ENCODE peak calls at places on chromosome 11, in five cellular contexts. O is pancreas, B is colonic mucosa, D is psoas muscle, E is right lobe of liver. P is an unnamed sample. For H3K4me1 and H3K36me3, the result is how much of the 10 kb centered on the place peaks cover.

GRCh38 chr11:76617553-76618265 is 52.8 kb downstream of the LRRC32 start:
- DNase-seq in O (no peak), B (no peak), D (no peak), E (peak), P (no peak)

GRCh38 chr11:73784080-73784634 is 3.5 kb upstream of the MRPL48 start:
- DNase-seq in O (no peak), B (no peak), D (no peak), E (no peak), P (no peak)

GRCh38 chr11:17532814-17533213 is 11.4 kb downstream of the USH1C start:
- DNase-seq in O (no peak), B (no peak), D (no peak), E (no peak), P (no peak)

GRCh38 chr11:31801298-31801702 is 9.8 kb downstream of the PAX6 start:
- DNase-seq in O (no peak), B (no peak), D (no peak), E (no peak), P (no peak)

GRCh38 chr11:57231539-57232253 is 5.4 kb downstream of the APLNR start:
- DNase-seq in O (no peak), B (no peak), D (no peak), E (no peak), P (no peak)

GRCh38 chr11:59207988-59208432 is 4.7 kb downstream of the MPEG1 start:
- DNase-seq in O (peak), B (no peak), D (no peak), E (no peak), P (no peak)

GRCh38 chr11:73856001-73856663 is 20.5 kb downstream of the COA4 start:
- DNase-seq in O (no peak), B (no peak), D (no peak), E (no peak), P (no peak)

GRCh38 chr11:34358258-34358665 is 452 bp upstream of the ABTB2 start:
- DNase-seq in O (peak), B (peak), D (peak), E (peak), P (peak)

GRCh38 chr11:31233425-31233824 is 136.1 kb downstream of the DCDC1 start:
- DNase-seq in O (no peak), B (no peak), D (no peak), E (no peak), P (no peak)

GRCh38 chr11:112612283-112612849 is 348.9 kb upstream of the NCAM1 start:
- DNase-seq in O (no peak), B (no peak), D (no peak), E (no peak), P (no peak)

GRCh38 chr11:35675901-35676610 is 13.5 kb downstream of the TRIM44 start:
- DNase-seq in O (no peak), B (no peak), D (no peak), E (no peak), P (no peak)

DNA sequence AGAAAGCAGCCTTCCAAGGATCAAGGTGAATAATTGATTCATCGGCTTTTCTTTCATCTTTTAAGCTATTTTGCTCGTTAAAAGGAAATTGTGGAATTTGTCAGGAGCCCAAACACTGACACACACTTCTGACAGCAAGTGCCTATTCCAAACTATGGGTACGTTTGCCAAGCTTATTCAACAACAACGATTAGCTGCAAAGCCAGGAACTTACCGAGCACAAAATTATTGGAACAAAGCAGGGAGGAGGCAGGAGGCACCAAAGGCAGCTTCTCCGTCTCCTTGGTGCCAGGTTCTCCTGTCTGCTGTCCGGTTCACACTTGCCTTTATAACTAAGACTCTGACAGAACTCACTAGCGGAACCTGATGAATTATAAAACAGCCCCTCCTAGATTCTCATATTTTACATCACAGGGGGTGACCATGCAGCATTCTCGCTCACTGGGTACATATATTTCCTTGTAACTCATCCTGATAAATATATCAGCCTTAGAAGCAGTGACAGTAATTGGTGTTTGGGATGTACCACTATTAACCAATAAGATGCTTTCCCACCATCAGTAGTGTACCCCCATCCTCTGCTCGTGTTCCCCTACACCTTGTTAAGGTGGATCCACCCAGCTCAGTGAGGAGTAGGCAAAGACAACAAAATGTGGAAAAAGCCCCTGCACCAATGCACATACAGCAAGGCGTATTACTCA is 395.9 kb upstream of the CCDC90B start:
- DNase-seq in O (no peak), B (no peak), D (no peak), E (no peak), P (no peak)
- H3K4me1 ChIP-seq in O (under half), B (under half), D (under half), E (under half), P (under half)

GRCh38 chr11:10623797-10624761 is 55.6 kb upstream of the LYVE1 start:
- DNase-seq in O (no peak), B (no peak), D (peak), E (no peak), P (no peak)
- TF ChIP-seq CTCF in O (no peak), B (peak), D (peak), E (peak), P (peak)

DNA sequence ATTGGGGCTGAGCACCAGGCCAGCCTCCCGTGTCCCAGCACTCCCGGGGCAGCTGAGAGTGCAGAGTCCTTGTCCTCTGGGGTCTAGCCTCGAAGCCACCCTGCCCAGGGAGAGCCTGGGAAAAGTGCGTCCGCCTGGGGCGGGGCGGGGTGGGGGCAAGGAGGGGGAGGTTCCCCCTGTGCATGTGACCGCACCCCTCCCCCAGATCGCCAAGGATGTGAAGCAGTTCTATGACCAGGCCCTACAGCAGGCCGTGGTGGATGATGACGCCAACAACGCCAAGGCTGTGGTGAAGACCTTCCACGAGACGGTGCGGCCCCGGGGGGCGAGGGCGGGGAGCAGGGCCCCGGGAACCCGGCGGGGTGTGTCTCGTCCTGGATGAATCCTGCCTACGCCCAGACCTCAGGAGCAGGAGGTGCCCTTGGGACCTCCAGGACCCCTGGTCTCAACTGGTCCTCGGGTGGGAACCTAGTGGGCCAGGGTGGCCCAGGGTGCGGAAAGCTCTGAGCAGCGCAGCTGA is 5.3 kb upstream of the TSSC4 start:
- DNase-seq in O (no peak), B (no peak), D (no peak), E (no peak), P (peak)
- H3K36me3 ChIP-seq in O (half or more), B (under half), D (under half), E (under half), P (under half)

DNA sequence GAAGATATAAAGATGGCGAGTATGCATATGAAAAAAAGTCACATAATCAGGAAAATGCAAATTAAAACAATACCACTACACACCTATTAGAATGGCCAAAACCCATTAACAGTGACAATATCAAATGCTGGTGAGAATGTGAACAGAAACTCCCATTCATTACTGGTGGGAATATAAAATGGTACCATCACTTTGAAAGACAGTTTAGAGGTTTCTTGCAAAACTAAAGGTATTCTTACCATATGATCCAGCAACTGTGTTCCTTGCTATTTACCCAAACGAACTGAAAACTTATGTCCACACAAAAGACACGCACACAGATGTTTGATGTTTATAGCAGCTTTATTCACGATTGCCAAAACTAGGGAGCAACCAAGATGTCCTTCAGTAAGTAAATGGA is 7.4 kb downstream of the PICALM start:
- DNase-seq in O (no peak), B (no peak), D (no peak), E (no peak), P (no peak)
- H3K4me1 ChIP-seq in O (under half), B (under half), D (half or more), E (half or more), P (under half)

GRCh38 chr11:9092846-9093778 is 1.7 kb upstream of the SCUBE2 start:
- DNase-seq in O (no peak), B (no peak), D (no peak), E (no peak), P (no peak)
- TF ChIP-seq CTCF in O (no peak), B (no peak), D (no peak), E (peak), P (no peak)

DNA sequence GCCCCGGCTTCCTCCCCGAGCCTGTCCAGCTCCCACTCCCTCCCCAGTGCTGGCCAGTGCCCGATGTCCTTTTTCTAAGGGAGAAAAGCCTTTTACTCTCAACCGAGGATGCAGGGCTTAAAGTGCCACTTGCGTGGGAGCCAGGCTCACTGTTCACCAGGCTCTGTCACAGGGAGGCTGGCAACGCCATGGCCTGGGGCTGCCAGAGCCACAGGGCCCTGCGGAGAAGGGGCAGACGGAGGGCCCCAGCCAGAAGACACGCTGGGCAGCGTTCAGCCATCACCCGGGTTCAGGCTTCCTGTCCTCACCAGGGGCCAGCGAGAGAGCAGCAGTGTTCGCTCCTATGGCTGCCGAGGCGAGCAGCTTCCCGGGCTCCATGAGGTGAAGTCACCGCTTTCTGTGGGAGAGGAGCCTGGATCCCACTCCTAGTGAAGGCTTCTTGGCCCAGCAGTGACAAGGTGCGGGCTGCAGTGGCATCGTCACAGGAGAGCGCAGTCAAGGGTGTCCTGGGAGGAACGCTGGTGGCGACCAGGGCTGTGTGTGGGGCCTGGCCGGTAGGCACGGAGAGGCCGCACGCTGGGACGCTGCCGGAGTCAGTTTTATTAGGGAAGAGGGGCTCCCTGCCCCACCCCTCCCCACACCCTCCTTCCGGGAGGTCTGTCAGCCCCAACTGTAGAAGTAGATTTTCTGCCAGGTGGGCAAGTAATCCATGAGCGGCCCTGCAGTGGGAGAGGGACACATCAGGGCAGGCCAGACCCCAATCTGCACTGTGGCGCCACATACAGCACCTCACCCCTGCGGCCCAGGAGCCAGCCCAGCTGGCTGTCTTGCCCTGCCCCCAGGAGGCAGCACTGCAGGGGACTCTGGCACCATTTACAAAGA is 2.8 kb upstream of the FREY1 start:
- DNase-seq in O (no peak), B (no peak), D (no peak), E (no peak), P (no peak)
- H3K36me3 ChIP-seq in O (under half), B (under half), D (under half), E (under half), P (under half)

GRCh38 chr11:45577755-45578154 is 87.7 kb downstream of the CHST1 start:
- DNase-seq in O (no peak), B (no peak), D (no peak), E (no peak), P (no peak)
- H3K4me1 ChIP-seq in O (under half), B (under half), D (under half), E (under half), P (under half)

GRCh38 chr11:117614695-117615094 is 182.3 kb downstream of the DSCAML1 start:
- DNase-seq in O (no peak), B (no peak), D (no peak), E (no peak), P (no peak)
- TF ChIP-seq CTCF in O (no peak), B (no peak), D (no peak), E (no peak), P (no peak)

DNA sequence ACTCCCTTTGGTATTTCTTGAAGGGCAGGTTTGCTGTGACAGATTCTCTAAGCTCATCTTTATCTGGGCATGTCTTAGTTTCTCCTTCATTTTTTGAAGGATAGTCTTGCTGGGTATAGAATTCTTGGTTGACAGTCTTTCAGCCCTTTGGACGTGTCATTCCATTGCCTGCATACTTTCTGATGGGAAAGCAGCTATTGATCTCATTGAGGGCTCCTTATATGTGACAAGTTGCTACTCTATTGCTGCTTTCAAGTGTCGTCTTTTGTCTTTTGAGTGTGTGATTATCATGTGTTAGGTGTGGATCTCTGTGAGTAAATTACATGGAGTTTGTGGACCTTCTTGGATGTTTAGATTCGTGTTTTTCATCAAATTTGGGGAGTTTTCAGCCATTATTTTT is 21.9 kb downstream of the IGHMBP2 start:
- DNase-seq in O (no peak), B (no peak), D (no peak), E (no peak), P (no peak)
- H3K36me3 ChIP-seq in O (under half), B (under half), D (under half), E (under half), P (under half)

P was measured in kidney.